ENCODE peak calls at places on chromosomes 3 and 15, in ten cellular contexts. One of them, this sample, is unnamed.

GRCh38 chr3:152518346-152518745 is 249.6 kb downstream of the MBNL1 start:
- DNase-seq in heart right ventricle: no peak
- DNase-seq in AG09309: no peak
- DNase-seq in lung: no peak
- DNase-seq in astrocyte of the spinal cord: no peak
- DNase-seq in transverse colon: no peak
- DNase-seq in psoas muscle: no peak
- DNase-seq in dorsolateral prefrontal cortex: no peak
- DNase-seq in body of pancreas: no peak
- DNase-seq in CD8-positive, alpha-beta T cell: no peak
- DNase-seq in this sample: no peak

GRCh38 chr15:34883633-34884032 is 85.9 kb downstream of the AQR start:
- DNase-seq in heart right ventricle: no peak
- DNase-seq in AG09309: no peak
- DNase-seq in lung: no peak
- DNase-seq in astrocyte of the spinal cord: no peak
- DNase-seq in transverse colon: no peak
- DNase-seq in psoas muscle: no peak
- DNase-seq in dorsolateral prefrontal cortex: no peak
- DNase-seq in body of pancreas: no peak
- DNase-seq in CD8-positive, alpha-beta T cell: no peak
- DNase-seq in this sample: peak

GRCh38 chr3:39433642-39434041 is 27.1 kb downstream of the RPSA start:
- DNase-seq in heart right ventricle: no peak
- DNase-seq in AG09309: no peak
- DNase-seq in lung: no peak
- DNase-seq in astrocyte of the spinal cord: peak
- DNase-seq in transverse colon: no peak
- DNase-seq in psoas muscle: no peak
- DNase-seq in dorsolateral prefrontal cortex: no peak
- DNase-seq in body of pancreas: no peak
- DNase-seq in CD8-positive, alpha-beta T cell: no peak
- DNase-seq in this sample: no peak

GRCh38 chr3:194395767-194396527 is 3.1 kb downstream of the GP5 start:
- DNase-seq in heart right ventricle: peak
- DNase-seq in AG09309: no peak
- DNase-seq in lung: no peak
- DNase-seq in astrocyte of the spinal cord: no peak
- DNase-seq in transverse colon: peak
- DNase-seq in psoas muscle: peak
- DNase-seq in dorsolateral prefrontal cortex: no peak
- DNase-seq in body of pancreas: no peak
- DNase-seq in CD8-positive, alpha-beta T cell: peak
- DNase-seq in this sample: no peak

GRCh38 chr15:89781891-89782618 is 5.9 kb downstream of the MESP2 start:
- DNase-seq in heart right ventricle: no peak
- DNase-seq in AG09309: peak
- DNase-seq in lung: no peak
- DNase-seq in astrocyte of the spinal cord: peak
- DNase-seq in transverse colon: peak
- DNase-seq in psoas muscle: no peak
- DNase-seq in dorsolateral prefrontal cortex: no peak
- DNase-seq in body of pancreas: no peak
- DNase-seq in CD8-positive, alpha-beta T cell: no peak
- DNase-seq in this sample: peak

GRCh38 chr15:35439291-35439690 is 106.7 kb downstream of the DPH6 start:
- DNase-seq in heart right ventricle: no peak
- DNase-seq in AG09309: peak
- DNase-seq in lung: no peak
- DNase-seq in astrocyte of the spinal cord: peak
- DNase-seq in transverse colon: no peak
- DNase-seq in psoas muscle: no peak
- DNase-seq in dorsolateral prefrontal cortex: no peak
- DNase-seq in body of pancreas: no peak
- DNase-seq in CD8-positive, alpha-beta T cell: no peak
- DNase-seq in this sample: no peak

GRCh38 chr3:34200576-34200975 is 402.1 kb downstream of the PDCD6IP start:
- DNase-seq in heart right ventricle: no peak
- DNase-seq in AG09309: no peak
- DNase-seq in lung: no peak
- DNase-seq in astrocyte of the spinal cord: no peak
- DNase-seq in transverse colon: no peak
- DNase-seq in psoas muscle: no peak
- DNase-seq in dorsolateral prefrontal cortex: no peak
- DNase-seq in body of pancreas: no peak
- DNase-seq in CD8-positive, alpha-beta T cell: no peak
- DNase-seq in this sample: no peak

GRCh38 chr3:30470566-30470965 is 135.8 kb upstream of the TGFBR2 start:
- DNase-seq in heart right ventricle: no peak
- DNase-seq in AG09309: no peak
- DNase-seq in lung: no peak
- DNase-seq in astrocyte of the spinal cord: peak
- DNase-seq in transverse colon: no peak
- DNase-seq in psoas muscle: no peak
- DNase-seq in dorsolateral prefrontal cortex: no peak
- DNase-seq in body of pancreas: no peak
- DNase-seq in CD8-positive, alpha-beta T cell: no peak
- DNase-seq in this sample: no peak

GRCh38 chr15:57015897-57016296 is 97.5 kb downstream of the TCF12 start:
- DNase-seq in heart right ventricle: no peak
- DNase-seq in AG09309: no peak
- DNase-seq in lung: no peak
- DNase-seq in astrocyte of the spinal cord: no peak
- DNase-seq in transverse colon: no peak
- DNase-seq in psoas muscle: no peak
- DNase-seq in dorsolateral prefrontal cortex: no peak
- DNase-seq in body of pancreas: no peak
- DNase-seq in CD8-positive, alpha-beta T cell: no peak
- DNase-seq in this sample: peak

GRCh38 chr15:57018151-57018550 is 99.7 kb downstream of the TCF12 start:
- DNase-seq in heart right ventricle: no peak
- DNase-seq in AG09309: no peak
- DNase-seq in lung: no peak
- DNase-seq in astrocyte of the spinal cord: no peak
- DNase-seq in transverse colon: no peak
- DNase-seq in psoas muscle: no peak
- DNase-seq in dorsolateral prefrontal cortex: no peak
- DNase-seq in body of pancreas: no peak
- DNase-seq in CD8-positive, alpha-beta T cell: no peak
- DNase-seq in this sample: peak

GRCh38 chr15:57015360-57015759 is 96.9 kb downstream of the TCF12 start:
- DNase-seq in heart right ventricle: no peak
- DNase-seq in AG09309: no peak
- DNase-seq in lung: no peak
- DNase-seq in astrocyte of the spinal cord: no peak
- DNase-seq in transverse colon: no peak
- DNase-seq in psoas muscle: no peak
- DNase-seq in dorsolateral prefrontal cortex: no peak
- DNase-seq in body of pancreas: no peak
- DNase-seq in CD8-positive, alpha-beta T cell: no peak
- DNase-seq in this sample: no peak

GRCh38 chr15:57019496-57020160 is 101.2 kb downstream of the TCF12 start:
- DNase-seq in heart right ventricle: no peak
- DNase-seq in AG09309: no peak
- DNase-seq in lung: no peak
- DNase-seq in astrocyte of the spinal cord: peak
- DNase-seq in transverse colon: no peak
- DNase-seq in psoas muscle: peak
- DNase-seq in dorsolateral prefrontal cortex: no peak
- DNase-seq in body of pancreas: no peak
- DNase-seq in CD8-positive, alpha-beta T cell: no peak
- DNase-seq in this sample: peak

DNA sequence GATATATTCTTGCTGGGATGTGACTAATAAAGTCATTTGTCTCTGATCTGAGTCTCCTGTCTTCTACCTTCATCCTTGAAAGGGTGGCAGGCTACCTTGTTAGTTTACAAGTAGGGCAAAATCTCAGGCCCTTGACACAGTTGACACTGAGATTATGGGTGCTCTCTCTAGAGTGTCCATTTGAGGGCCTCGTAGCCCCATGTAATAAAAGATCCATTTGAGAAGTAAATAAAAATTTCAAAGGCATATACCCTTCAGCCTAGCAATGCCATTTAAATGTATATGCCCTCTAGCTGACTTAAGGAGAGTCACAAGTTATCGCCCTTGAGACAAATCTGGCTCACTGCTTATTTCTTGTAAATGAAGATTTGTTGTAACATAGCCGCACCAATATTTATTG is 98.6 kb downstream of the TCF12 start:
- DNase-seq in heart right ventricle: no peak
- DNase-seq in AG09309: no peak
- DNase-seq in lung: no peak
- DNase-seq in astrocyte of the spinal cord: no peak
- DNase-seq in transverse colon: no peak
- DNase-seq in psoas muscle: no peak
- DNase-seq in dorsolateral prefrontal cortex: no peak
- DNase-seq in body of pancreas: no peak
- DNase-seq in CD8-positive, alpha-beta T cell: no peak
- DNase-seq in this sample: no peak
- TF ChIP-seq CTCF in heart right ventricle: peak
- TF ChIP-seq CTCF in AG09309: no peak
- TF ChIP-seq CTCF in lung: no peak
- TF ChIP-seq CTCF in astrocyte of the spinal cord: peak
- TF ChIP-seq CTCF in transverse colon: no peak
- TF ChIP-seq CTCF in psoas muscle: peak
- TF ChIP-seq CTCF in dorsolateral prefrontal cortex: peak
- TF ChIP-seq CTCF in body of pancreas: no peak
- TF ChIP-seq CTCF in CD8-positive, alpha-beta T cell: peak
- TF ChIP-seq CTCF in this sample: no peak

DNA sequence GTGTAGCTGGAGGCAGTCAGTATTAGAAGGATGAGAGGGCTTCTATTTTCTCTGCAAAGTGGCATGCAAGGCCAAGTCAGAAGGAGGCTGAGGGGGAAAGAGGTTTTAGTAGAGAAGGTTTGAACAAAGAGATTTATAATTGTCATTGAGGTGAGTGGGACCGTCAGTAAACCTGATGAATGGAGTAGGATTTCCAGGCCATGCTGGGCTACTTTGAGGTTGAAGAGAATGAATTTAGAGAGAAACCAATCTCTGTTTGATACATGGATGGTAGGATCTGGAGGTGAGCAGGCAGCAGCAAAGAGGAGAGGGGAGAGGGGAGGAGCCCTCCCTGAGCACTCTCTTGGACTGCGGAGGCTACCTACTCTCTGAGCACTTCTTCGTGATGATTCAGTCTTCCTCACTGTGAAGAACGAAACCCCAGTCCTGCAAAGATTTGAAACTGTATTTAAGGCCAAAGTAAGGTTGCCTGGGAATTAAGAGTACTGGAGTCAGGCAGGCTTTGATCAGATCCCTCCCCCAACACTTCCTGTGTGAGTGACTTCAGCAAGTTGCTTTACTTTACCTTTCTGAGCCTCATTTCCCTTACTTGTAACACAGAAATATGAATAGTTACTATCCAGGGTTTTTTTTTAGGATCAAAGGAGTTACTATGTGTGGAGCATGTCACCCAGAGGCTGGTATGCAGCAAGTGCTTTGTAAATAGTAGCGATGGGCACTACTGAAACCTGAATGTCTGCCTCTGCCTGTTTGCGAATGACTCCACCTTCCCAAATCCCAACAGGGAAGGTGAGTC is 75.8 kb downstream of the RPL39L start:
- DNase-seq in heart right ventricle: no peak
- DNase-seq in AG09309: no peak
- DNase-seq in lung: peak
- DNase-seq in astrocyte of the spinal cord: peak
- DNase-seq in transverse colon: no peak
- DNase-seq in psoas muscle: no peak
- DNase-seq in dorsolateral prefrontal cortex: no peak
- DNase-seq in body of pancreas: no peak
- DNase-seq in CD8-positive, alpha-beta T cell: peak
- DNase-seq in this sample: peak
- H3K4me3 ChIP-seq in heart right ventricle: no peak
- H3K4me3 ChIP-seq in AG09309: no peak
- H3K4me3 ChIP-seq in lung: no peak
- H3K4me3 ChIP-seq in astrocyte of the spinal cord: no peak
- H3K4me3 ChIP-seq in transverse colon: no peak
- H3K4me3 ChIP-seq in psoas muscle: no peak
- H3K4me3 ChIP-seq in dorsolateral prefrontal cortex: no peak
- H3K4me3 ChIP-seq in body of pancreas: no peak
- H3K4me3 ChIP-seq in CD8-positive, alpha-beta T cell: no peak
- H3K4me3 ChIP-seq in this sample: no peak

DNA sequence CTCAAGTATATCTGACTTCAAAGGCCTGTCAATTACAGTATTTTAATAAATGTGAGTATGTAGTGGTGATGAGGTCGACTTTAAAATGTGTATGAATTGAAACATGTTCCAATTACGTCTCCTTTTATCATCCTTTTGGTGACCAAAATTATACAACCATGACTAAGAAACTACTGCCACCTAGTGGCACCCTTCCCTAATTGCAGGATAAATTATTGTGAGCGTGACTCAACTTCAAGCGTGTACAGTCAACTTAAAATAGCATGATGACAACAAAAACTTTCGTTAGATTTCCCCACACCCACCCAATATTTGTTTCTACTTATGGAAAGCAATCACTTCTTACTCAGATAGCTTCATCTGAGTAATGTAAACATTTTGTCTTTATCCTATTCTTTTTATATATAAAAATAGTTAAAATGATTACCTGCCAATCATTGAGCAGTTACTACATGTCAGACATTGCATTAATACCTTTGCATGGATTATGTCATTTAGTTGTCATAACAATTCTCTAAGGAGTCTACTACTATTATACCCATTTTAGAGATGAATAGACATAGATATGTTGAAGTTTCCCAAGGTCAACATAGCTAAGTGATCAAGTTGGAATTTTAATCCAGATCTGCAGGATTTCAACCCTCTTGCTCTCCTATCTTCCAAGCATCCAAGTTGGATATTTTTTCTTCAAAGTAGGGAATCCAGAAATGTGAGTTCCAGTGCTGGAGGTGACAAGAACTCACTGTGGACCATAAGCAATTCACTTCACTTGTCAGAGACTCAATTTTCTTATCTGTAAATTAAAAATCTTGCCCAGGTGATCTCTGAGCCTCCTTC is 106.0 kb downstream of the MEX3B start:
- DNase-seq in heart right ventricle: no peak
- DNase-seq in AG09309: no peak
- DNase-seq in lung: no peak
- DNase-seq in astrocyte of the spinal cord: peak
- DNase-seq in transverse colon: no peak
- DNase-seq in psoas muscle: no peak
- DNase-seq in dorsolateral prefrontal cortex: no peak
- DNase-seq in body of pancreas: no peak
- DNase-seq in CD8-positive, alpha-beta T cell: no peak
- DNase-seq in this sample: peak
- TF ChIP-seq CTCF in heart right ventricle: peak
- TF ChIP-seq CTCF in AG09309: peak
- TF ChIP-seq CTCF in lung: no peak
- TF ChIP-seq CTCF in astrocyte of the spinal cord: peak
- TF ChIP-seq CTCF in transverse colon: peak
- TF ChIP-seq CTCF in psoas muscle: peak
- TF ChIP-seq CTCF in dorsolateral prefrontal cortex: peak
- TF ChIP-seq CTCF in body of pancreas: peak
- TF ChIP-seq CTCF in CD8-positive, alpha-beta T cell: peak
- TF ChIP-seq CTCF in this sample: peak

DNA sequence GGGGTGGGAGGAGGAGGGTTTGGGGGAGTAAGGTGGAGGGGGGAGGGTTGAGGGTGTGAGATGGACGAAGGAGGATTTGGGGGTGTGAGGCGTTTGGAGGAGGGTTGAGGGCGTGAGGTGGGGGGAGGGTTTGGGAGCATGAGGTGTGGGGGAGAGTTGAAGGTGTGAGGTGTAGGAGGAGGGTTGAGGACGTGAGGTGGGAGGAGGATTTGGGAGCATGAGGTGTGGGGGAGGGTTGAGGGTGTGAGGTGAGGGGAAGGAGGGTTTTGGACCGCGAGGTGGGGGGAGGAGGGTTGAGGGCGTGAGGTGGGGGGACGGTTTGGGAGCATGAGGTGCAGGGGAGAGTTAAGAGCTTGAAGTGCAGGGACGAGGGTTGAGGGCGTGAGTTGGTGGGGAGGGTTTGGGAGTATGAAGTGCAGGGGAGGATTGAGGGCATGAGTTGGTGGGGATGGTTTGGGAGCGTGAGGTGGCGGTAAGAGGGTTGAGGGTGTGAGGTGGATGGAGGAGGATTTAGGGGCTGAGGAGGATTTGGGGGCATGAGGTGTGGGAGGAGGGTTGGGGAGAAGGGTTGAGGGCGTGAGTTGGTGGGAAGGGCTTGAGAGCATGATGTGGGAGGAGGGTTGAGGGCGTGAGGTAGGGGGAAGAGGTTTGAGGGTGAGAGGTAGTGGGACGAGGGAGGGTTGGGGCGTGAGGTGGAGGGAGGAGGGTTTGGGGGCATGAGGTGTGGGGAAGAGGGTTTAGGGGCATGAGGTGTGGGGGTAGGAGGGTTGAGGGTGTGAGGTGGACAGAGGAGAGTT is 1.2 kb downstream of the MLF1 start:
- DNase-seq in heart right ventricle: no peak
- DNase-seq in AG09309: no peak
- DNase-seq in lung: no peak
- DNase-seq in astrocyte of the spinal cord: no peak
- DNase-seq in transverse colon: no peak
- DNase-seq in psoas muscle: no peak
- DNase-seq in dorsolateral prefrontal cortex: no peak
- DNase-seq in body of pancreas: no peak
- DNase-seq in CD8-positive, alpha-beta T cell: no peak
- DNase-seq in this sample: no peak
- H3K4me3 ChIP-seq in heart right ventricle: peak
- H3K4me3 ChIP-seq in AG09309: no peak
- H3K4me3 ChIP-seq in lung: no peak
- H3K4me3 ChIP-seq in astrocyte of the spinal cord: no peak
- H3K4me3 ChIP-seq in transverse colon: no peak
- H3K4me3 ChIP-seq in psoas muscle: peak
- H3K4me3 ChIP-seq in dorsolateral prefrontal cortex: no peak
- H3K4me3 ChIP-seq in body of pancreas: no peak
- H3K4me3 ChIP-seq in CD8-positive, alpha-beta T cell: no peak
- H3K4me3 ChIP-seq in this sample: no peak